ENCODE peak calls at places on chromosomes 5 and 9, in five cellular contexts. R is colonic mucosa, E is C1 segment of cervical spinal cord, G is HTR-8/SVneo, H is transverse colon. N is an unnamed sample.

GRCh38 chr5:76582252-76583162 is 40.7 kb downstream of the F2RL2 start:
- DNase-seq in E (no peak), G (no peak), R (no peak), H (no peak), N (no peak)

GRCh38 chr9:34579097-34579818 is 10.3 kb downstream of the CNTFR start:
- DNase-seq in R (no peak), H (peak), E (no peak), G (no peak), N (peak)

GRCh38 chr9:70641031-70641430 is 226.6 kb upstream of the KLF9 start:
- DNase-seq in E (no peak), R (no peak), G (no peak), H (no peak), N (no peak)

GRCh38 chr5:29878599-29878998 is 1314.9 kb upstream of the CDH6 start:
- DNase-seq in G (no peak), R (no peak), E (no peak), H (no peak), N (no peak)

GRCh38 chr9:128136816-128137793 is 9.6 kb upstream of the PTGES2 start:
- DNase-seq in G (peak), H (no peak), E (no peak), R (no peak), N (no peak)

GRCh38 chr9:14096182-14096922 is 217.6 kb downstream of the NFIB start:
- DNase-seq in E (no peak), G (no peak), R (no peak), H (no peak), N (peak)

GRCh38 chr5:169450464-169450863 is 133.1 kb upstream of the SPDL1 start:
- DNase-seq in G (no peak), H (no peak), E (no peak), R (no peak), N (no peak)

GRCh38 chr5:178327446-178327845 is 94.8 kb upstream of the PHYKPL start:
- DNase-seq in E (no peak), H (no peak), G (no peak), R (no peak), N (no peak)

GRCh38 chr5:10663531-10664183 is 97.4 kb downstream of the DAP start:
- DNase-seq in H (no peak), G (peak), R (no peak), E (no peak), N (peak)

GRCh38 chr5:58363444-58363843 is 96.4 kb downstream of the PLK2 start:
- DNase-seq in H (no peak), R (no peak), E (no peak), G (no peak), N (no peak)

GRCh38 chr9:83013867-83014605 is 48.9 kb downstream of the RASEF start:
- DNase-seq in H (no peak), G (no peak), E (no peak), R (no peak), N (no peak)

GRCh38 chr9:104738452-104738851 is 9.0 kb upstream of the NIPSNAP3A start:
- DNase-seq in E (no peak), G (no peak), H (no peak), R (no peak), N (no peak)

GRCh38 chr5:111223790-111224560 is at the start of gene CAMK4:
- DNase-seq in E (peak), H (peak), R (peak), G (peak), N (peak)

GRCh38 chr5:80960531-80961375 is 590 bp downstream of the RASGRF2 start:
- DNase-seq in R (peak), G (no peak), E (peak), H (peak), N (peak)

GRCh38 chr5:158013939-158014338 is 155.0 kb upstream of the CLINT1 start:
- DNase-seq in E (no peak), R (no peak), G (peak), H (peak), N (no peak)

GRCh38 chr5:170402508-170402907 is 13.3 kb upstream of the KCNMB1 start:
- DNase-seq in E (no peak), R (no peak), G (no peak), H (no peak), N (no peak)

GRCh38 chr9:109903515-109904138 is 123.6 kb downstream of the PALM2AKAP2 start:
- DNase-seq in E (peak), R (peak), G (peak), H (peak), N (peak)

GRCh38 chr5:147906326-147907095 is at the start of gene C5orf46:
- DNase-seq in H (no peak), G (peak), E (no peak), R (no peak), N (no peak)

GRCh38 chr9:120394058-120394669 is 185.8 kb downstream of the CDK5RAP2 start:
- DNase-seq in R (no peak), E (no peak), H (no peak), G (peak), N (no peak)

GRCh38 chr5:180918380-180918779 is 19.4 kb downstream of the BTNL8 start:
- DNase-seq in E (no peak), R (no peak), G (no peak), H (no peak), N (no peak)

GRCh38 chr5:134007581-134008256 is 2.9 kb upstream of the VDAC1 start:
- DNase-seq in R (no peak), G (peak), E (no peak), H (no peak), N (no peak)

GRCh38 chr9:96612105-96612965 is 7.3 kb downstream of the CDC14B start:
- DNase-seq in G (no peak), R (peak), H (peak), E (peak), N (peak)

GRCh38 chr5:107670028-107670926 is 460 bp downstream of the EFNA5 start:
- DNase-seq in H (peak), R (peak), E (no peak), G (peak), N (peak)

GRCh38 chr9:75088646-75089368 is 493 bp downstream of the OSTF1 start:
- DNase-seq in R (peak), G (peak), E (peak), H (peak), N (peak)

GRCh38 chr5:1172670-1173404 is 28.6 kb upstream of the SLC6A19 start:
- DNase-seq in R (no peak), H (no peak), E (no peak), G (no peak), N (no peak)

GRCh38 chr9:131407717-131408195 is 13.9 kb downstream of the PRRC2B start:
- DNase-seq in H (peak), E (peak), R (no peak), G (no peak), N (no peak)

GRCh38 chr5:132055808-132056609 is 4.4 kb upstream of the IL3 start:
- DNase-seq in H (no peak), E (no peak), R (peak), G (no peak), N (no peak)

GRCh38 chr5:141512390-141513020 is 23.6 kb downstream of the PCDHGC5 start:
- DNase-seq in H (peak), E (no peak), R (peak), G (no peak), N (peak)

GRCh38 chr9:129514497-129514867 is 106.4 kb downstream of the C9orf50 start:
- DNase-seq in E (no peak), R (no peak), G (no peak), H (no peak), N (no peak)

GRCh38 chr9:134635431-134636141 is 6.0 kb upstream of the COL5A1 start:
- DNase-seq in G (no peak), H (no peak), E (no peak), R (no peak), N (no peak)

GRCh38 chr9:137138058-137138697 is 776 bp upstream of the GRIN1 start:
- DNase-seq in R (no peak), G (no peak), E (no peak), H (no peak), N (peak)

GRCh38 chr5:159099049-159099760 is 511 bp downstream of the EBF1 start:
- DNase-seq in R (peak), E (no peak), H (no peak), G (no peak), N (peak)

GRCh38 chr5:152689275-152689711 is 284.2 kb upstream of the NMUR2 start:
- DNase-seq in R (no peak), H (no peak), E (no peak), G (no peak), N (no peak)

N was measured in NCI-H1105 treated with DMSO at 0.1 percent for 48 hours.